ENCODE peak calls at places on chromosome 6, in seven cellular contexts. U is mammary epithelial cell; R is activated CD8-positive, alpha-beta memory T cell treated with anti-CD3 and anti-CD28 coated beads for 1 hour; B is myocyte; W is ELR; S is substantia nigra; I is astrocyte of the spinal cord. O is an unnamed sample.

GRCh38 chr6:32355018-32355417 is 16.7 kb downstream of the TSBP1 start:
- DNase-seq in W (no peak), S (no peak), U (no peak), B (no peak), R (no peak), I (no peak), O (no peak)

GRCh38 chr6:90466191-90466940 is 120.5 kb downstream of the MAP3K7 start:
- DNase-seq in W (peak), B (no peak), U (peak), S (no peak), I (peak), R (no peak), O (no peak)

GRCh38 chr6:29926795-29927427 is 15.4 kb upstream of the HLA-A start:
- DNase-seq in S (peak), I (peak), B (no peak), U (peak), W (peak), R (peak), O (peak)

GRCh38 chr6:101666256-101666655 is 272.7 kb downstream of the GRIK2 start:
- DNase-seq in S (no peak), R (no peak), W (peak), I (peak), B (peak), U (peak), O (no peak)

GRCh38 chr6:4817551-4817950 is 41.3 kb downstream of the CDYL start:
- DNase-seq in S (no peak), B (no peak), W (peak), I (peak), U (no peak), R (no peak), O (no peak)

GRCh38 chr6:125952764-125953501 is 3.6 kb upstream of the HINT3 start:
- DNase-seq in W (peak), B (no peak), U (peak), S (no peak), I (no peak), R (no peak), O (no peak)

GRCh38 chr6:33249732-33250625 is 21.7 kb downstream of the VPS52 start:
- DNase-seq in S (no peak), I (peak), U (peak), W (peak), R (no peak), B (peak), O (no peak)

GRCh38 chr6:107045733-107046312 is 17.8 kb downstream of the MTRES1 start:
- DNase-seq in S (no peak), W (no peak), B (no peak), R (no peak), U (no peak), I (no peak), O (peak)

GRCh38 chr6:29908341-29908662 is 34.0 kb upstream of the HLA-A start:
- DNase-seq in R (no peak), W (no peak), B (no peak), I (no peak), S (no peak), U (no peak), O (no peak)

GRCh38 chr6:41955412-41955811 is 13.8 kb upstream of the CCND3 start:
- DNase-seq in U (no peak), R (no peak), B (no peak), W (no peak), S (no peak), I (no peak), O (no peak)

GRCh38 chr6:145539831-145540230 is 195.5 kb downstream of the EPM2A start:
- DNase-seq in I (peak), U (peak), R (no peak), S (no peak), B (no peak), W (peak), O (no peak)

GRCh38 chr6:82957171-82957894 is 108.3 kb downstream of the UBE3D start:
- DNase-seq in S (no peak), B (no peak), I (no peak), W (peak), R (no peak), U (no peak), O (no peak)

GRCh38 chr6:122803056-122803695 is 14.1 kb downstream of the SMPDL3A start:
- DNase-seq in B (no peak), U (no peak), I (no peak), S (no peak), W (no peak), R (no peak), O (no peak)

GRCh38 chr6:129353067-129353466 is 356.9 kb downstream of the ARHGAP18 start:
- DNase-seq in W (no peak), I (no peak), S (no peak), B (no peak), U (peak), R (no peak), O (no peak)

GRCh38 chr6:13368716-13369115 is 40.4 kb upstream of the TBC1D7 start:
- DNase-seq in S (no peak), B (no peak), U (peak), W (peak), R (no peak), I (no peak), O (no peak)

GRCh38 chr6:42790549-42791181 is 8.8 kb downstream of the BICRAL start:
- DNase-seq in R (no peak), B (no peak), W (no peak), S (no peak), I (no peak), U (no peak), O (no peak)

GRCh38 chr6:101650402-101651100 is 257.0 kb downstream of the GRIK2 start:
- DNase-seq in I (no peak), U (no peak), W (no peak), B (no peak), S (no peak), R (no peak), O (no peak)

GRCh38 chr6:122008105-122009100 is 391.0 kb upstream of the HSF2 start:
- DNase-seq in U (no peak), R (no peak), S (no peak), W (no peak), I (peak), B (peak), O (no peak)

O was measured in occipital lobe.